ENCODE peak calls at places on chromosomes 6 and 20, in seven cellular contexts. W is HTR-8/SVneo; D is nephron progenitor cell; M is effector memory CD8-positive, alpha-beta T cell; I is T-helper 22 cell; U is WTC11; L is activated naive CD8-positive, alpha-beta T cell treated with anti-CD3 and anti-CD28 coated beads, Interleukin-2, amount 50 U/mL, for 24 hours. A is an unnamed sample.

GRCh38 chr6:14876778-14877613 is 368.9 kb upstream of the JARID2 start:
- DNase-seq in W (peak; percentile 59), D (no peak), M (no peak), I (no peak), U (no peak), L (peak; percentile 43), A (peak; percentile 94)

GRCh38 chr6:137416376-137417109 is 77.7 kb downstream of the OLIG3 start:
- DNase-seq in W (no peak), D (no peak), M (no peak), I (no peak), U (no peak), L (no peak), A (no peak)

GRCh38 chr20:19212524-19213502 is at the start of gene SLC24A3:
- DNase-seq in W (no peak), D (peak; percentile 81), M (no peak), I (no peak), U (peak; percentile 77), L (peak; percentile 18), A (no peak)

GRCh38 chr20:1297486-1297885 is 31.4 kb downstream of the SNPH start:
- DNase-seq in W (no peak), D (no peak), M (no peak), I (no peak), U (no peak), L (no peak), A (no peak)

GRCh38 chr20:33919653-33920052 is 74.1 kb upstream of the RALY start:
- DNase-seq in W (no peak), D (no peak), M (no peak), I (no peak), U (no peak), L (no peak), A (no peak)

GRCh38 chr20:23889775-23890187 is 10.2 kb upstream of the CST5 start:
- DNase-seq in W (peak; percentile 21), D (peak; percentile 78), M (peak; percentile 73), I (peak; percentile 12), U (peak; percentile 90), L (peak; percentile 63), A (peak; percentile 42)

GRCh38 chr20:45359406-45360148 is 3.4 kb upstream of the SYS1 start:
- DNase-seq in W (no peak), D (no peak), M (no peak), I (no peak), U (no peak), L (no peak), A (no peak)

GRCh38 chr6:35737413-35738211 is 780 bp downstream of the ARMC12 start:
- DNase-seq in W (peak; percentile 86), D (no peak), M (peak; percentile 37), I (no peak), U (no peak), L (no peak), A (peak; percentile 86)

GRCh38 chr6:105459049-105459448 is 56.2 kb upstream of the PREP start:
- DNase-seq in W (no peak), D (no peak), M (peak; percentile 32), I (peak; percentile 23), U (no peak), L (peak; percentile 2), A (no peak)

GRCh38 chr6:4820704-4821276 is 44.6 kb downstream of the CDYL start:
- DNase-seq in W (no peak), D (no peak), M (no peak), I (no peak), U (no peak), L (no peak), A (no peak)